ENCODE peak calls at places on chromosomes 1 and 21, in nine cellular contexts. E is NCI-H510A treated with DMSO at 0.1 percent for 48 hours, Z is endodermal cell, V is omental fat pad, Q is NCI-H1417, S is left lobe of liver, B is NCI-H1092, Y is substantia nigra, K is BJ. C is an unnamed sample.

GRCh38 chr1:202311880-202312635 is 29.7 kb downstream of the UBE2T start:
- DNase-seq in Q (peak; percentile 42), K (no peak), S (no peak), Z (no peak), V (no peak), Y (no peak), B (no peak), E (no peak), C (no peak)

GRCh38 chr1:61079276-61079897 is 3.0 kb upstream of the NFIA start:
- DNase-seq in S (no peak), V (no peak), Q (peak; percentile 70), K (no peak), E (peak; percentile 58), B (peak; percentile 52), Y (no peak), Z (no peak), C (no peak)

GRCh38 chr1:212762839-212763238 is 28.7 kb downstream of the NSL1 start:
- DNase-seq in Z (no peak), E (no peak), V (no peak), B (no peak), K (no peak), Q (no peak), S (no peak), Y (no peak), C (no peak)

GRCh38 chr1:52054496-52055065 is 410 bp downstream of the TXNDC12 start:
- DNase-seq in K (no peak), E (no peak), S (no peak), Z (peak; percentile 56), B (no peak), Q (no peak), V (no peak), Y (no peak), C (no peak)

GRCh38 chr1:216095400-216095799 is 327.8 kb downstream of the USH2A start:
- DNase-seq in Z (peak; percentile 90), S (no peak), V (no peak), Y (no peak), B (no peak), E (no peak), Q (no peak), K (no peak), C (no peak)

GRCh38 chr1:113758631-113759340 is 500 bp downstream of the PHTF1 start:
- DNase-seq in B (peak; percentile 64), V (peak; percentile 38), K (no peak), Z (peak; percentile 90), Q (peak; percentile 90), S (peak; percentile 85), E (no peak), Y (peak; percentile 31), C (peak; percentile 88)

GRCh38 chr1:47940779-47941178 is 56.4 kb downstream of the TRABD2B start:
- DNase-seq in S (peak; percentile 34), B (no peak), Q (no peak), Y (no peak), V (no peak), Z (no peak), K (no peak), E (no peak), C (no peak)

GRCh38 chr1:231512147-231512698 is 16.2 kb upstream of the TSNAX start:
- DNase-seq in K (peak; percentile 51), S (no peak), E (no peak), V (no peak), Q (no peak), Y (no peak), B (no peak), Z (no peak), C (no peak)

GRCh38 chr1:229092377-229093257 is 178.3 kb upstream of the RAB4A start:
- DNase-seq in Z (peak; percentile 69), K (no peak), Q (no peak), S (peak; percentile 34), Y (no peak), E (peak; percentile 69), V (no peak), B (peak; percentile 71), C (no peak)

GRCh38 chr21:28675265-28676041 is 317.2 kb downstream of the LTN1 start:
- DNase-seq in B (no peak), Y (no peak), V (no peak), K (no peak), Q (no peak), Z (no peak), S (no peak), E (no peak), C (no peak)

GRCh38 chr1:201903135-201903534 is 14.4 kb downstream of the SHISA4 start:
- DNase-seq in K (no peak), Y (no peak), E (no peak), S (no peak), Q (no peak), Z (no peak), B (no peak), V (no peak), C (no peak)

GRCh38 chr1:88910401-88910800 is 19.0 kb upstream of the GTF2B start:
- DNase-seq in S (no peak), V (no peak), B (no peak), Q (no peak), Y (no peak), E (no peak), Z (no peak), K (no peak), C (no peak)

GRCh38 chr1:244088161-244088560 is 37.1 kb downstream of the ZBTB18 start:
- DNase-seq in Y (no peak), V (no peak), Q (no peak), E (no peak), Z (no peak), B (no peak), K (no peak), S (no peak), C (no peak)

GRCh38 chr1:205998457-205999241 is 4.5 kb downstream of the RAB7B start:
- DNase-seq in Z (peak; percentile 45), S (peak; percentile 83), B (no peak), E (no peak), Q (peak; percentile 32), K (no peak), Y (peak; percentile 45), V (no peak), C (peak; percentile 9)

GRCh38 chr1:10691740-10692125 is 104.7 kb downstream of the CASZ1 start:
- DNase-seq in V (no peak), Q (no peak), E (no peak), Z (no peak), S (no peak), Y (no peak), B (no peak), K (no peak), C (no peak)

C was measured in NCI-H146.